ENCODE peak calls at places on chromosomes 2 and 18, in ten cellular contexts. One of them, this sample, is unnamed.
A peak's percentile ranks its signal among the peaks of the same experiment; 100 is the strongest.

GRCh38 chr2:224085246-224085645 is 46.2 kb upstream of the SERPINE2 start:
- DNase-seq in cardiac fibroblast: peak; percentile 52
- DNase-seq in RWPE1: peak; percentile 63
- DNase-seq in left ventricle myocardium inferior: no peak
- DNase-seq in mucosa of descending colon: no peak
- DNase-seq in GM23338: no peak
- DNase-seq in fibroblast of the aortic adventitia: peak; percentile 52
- DNase-seq in coronary artery: no peak
- DNase-seq in lower lobe of right lung: no peak
- DNase-seq in fibroblast of mammary gland: peak; percentile 87
- DNase-seq in this sample: no peak

GRCh38 chr18:39487932-39488331 is 1922.3 kb upstream of the CELF4 start:
- DNase-seq in fibroblast of mammary gland: no peak
- DNase-seq in cardiac fibroblast: no peak
- DNase-seq in RWPE1: no peak
- DNase-seq in coronary artery: no peak
- DNase-seq in GM23338: no peak
- DNase-seq in lower lobe of right lung: no peak
- DNase-seq in fibroblast of the aortic adventitia: no peak
- DNase-seq in mucosa of descending colon: no peak
- DNase-seq in left ventricle myocardium inferior: no peak
- DNase-seq in this sample: no peak

GRCh38 chr18:38751211-38751610 is 1185.6 kb upstream of the CELF4 start:
- DNase-seq in GM23338: no peak
- DNase-seq in lower lobe of right lung: no peak
- DNase-seq in mucosa of descending colon: no peak
- DNase-seq in coronary artery: no peak
- DNase-seq in RWPE1: no peak
- DNase-seq in fibroblast of mammary gland: no peak
- DNase-seq in left ventricle myocardium inferior: no peak
- DNase-seq in fibroblast of the aortic adventitia: no peak
- DNase-seq in cardiac fibroblast: no peak
- DNase-seq in this sample: no peak

GRCh38 chr2:33443272-33443829 is 33.1 kb upstream of the RASGRP3 start:
- DNase-seq in coronary artery: no peak
- DNase-seq in RWPE1: no peak
- DNase-seq in fibroblast of mammary gland: peak; percentile 63
- DNase-seq in cardiac fibroblast: peak; percentile 36
- DNase-seq in fibroblast of the aortic adventitia: peak; percentile 77
- DNase-seq in left ventricle myocardium inferior: no peak
- DNase-seq in GM23338: no peak
- DNase-seq in lower lobe of right lung: no peak
- DNase-seq in mucosa of descending colon: no peak
- DNase-seq in this sample: no peak

GRCh38 chr18:44725300-44726096 is 44.8 kb downstream of the SETBP1 start:
- DNase-seq in left ventricle myocardium inferior: no peak
- DNase-seq in RWPE1: peak; percentile 26
- DNase-seq in fibroblast of mammary gland: peak; percentile 78
- DNase-seq in fibroblast of the aortic adventitia: peak; percentile 61
- DNase-seq in GM23338: no peak
- DNase-seq in coronary artery: no peak
- DNase-seq in lower lobe of right lung: no peak
- DNase-seq in cardiac fibroblast: peak; percentile 65
- DNase-seq in mucosa of descending colon: peak; percentile 47
- DNase-seq in this sample: no peak

GRCh38 chr2:233384811-233385488 is 30.7 kb downstream of the DGKD start:
- DNase-seq in fibroblast of mammary gland: no peak
- DNase-seq in cardiac fibroblast: no peak
- DNase-seq in lower lobe of right lung: no peak
- DNase-seq in RWPE1: peak; percentile 50
- DNase-seq in fibroblast of the aortic adventitia: no peak
- DNase-seq in mucosa of descending colon: no peak
- DNase-seq in GM23338: no peak
- DNase-seq in left ventricle myocardium inferior: no peak
- DNase-seq in coronary artery: no peak
- DNase-seq in this sample: no peak

GRCh38 chr2:151344906-151345305 is 12.5 kb upstream of the TNFAIP6 start:
- DNase-seq in fibroblast of mammary gland: no peak
- DNase-seq in cardiac fibroblast: no peak
- DNase-seq in lower lobe of right lung: no peak
- DNase-seq in mucosa of descending colon: no peak
- DNase-seq in RWPE1: no peak
- DNase-seq in GM23338: no peak
- DNase-seq in fibroblast of the aortic adventitia: no peak
- DNase-seq in left ventricle myocardium inferior: no peak
- DNase-seq in coronary artery: no peak
- DNase-seq in this sample: no peak

GRCh38 chr18:45920367-45920766 is 46.8 kb downstream of the EPG5 start:
- DNase-seq in mucosa of descending colon: peak; percentile 71
- DNase-seq in cardiac fibroblast: peak; percentile 93
- DNase-seq in lower lobe of right lung: peak; percentile 77
- DNase-seq in GM23338: no peak
- DNase-seq in fibroblast of the aortic adventitia: peak; percentile 84
- DNase-seq in left ventricle myocardium inferior: peak; percentile 86
- DNase-seq in RWPE1: peak; percentile 48
- DNase-seq in fibroblast of mammary gland: peak; percentile 85
- DNase-seq in coronary artery: no peak
- DNase-seq in this sample: peak; percentile 90

GRCh38 chr2:24420373-24420772 is 60.0 kb upstream of the ITSN2 start:
- DNase-seq in coronary artery: no peak
- DNase-seq in RWPE1: no peak
- DNase-seq in lower lobe of right lung: no peak
- DNase-seq in cardiac fibroblast: no peak
- DNase-seq in mucosa of descending colon: no peak
- DNase-seq in GM23338: no peak
- DNase-seq in left ventricle myocardium inferior: no peak
- DNase-seq in fibroblast of the aortic adventitia: no peak
- DNase-seq in fibroblast of mammary gland: no peak
- DNase-seq in this sample: no peak

GRCh38 chr2:24421668-24422067 is 61.3 kb upstream of the ITSN2 start:
- DNase-seq in RWPE1: peak; percentile 26
- DNase-seq in left ventricle myocardium inferior: peak; percentile 48
- DNase-seq in fibroblast of mammary gland: peak; percentile 58
- DNase-seq in mucosa of descending colon: peak; percentile 43
- DNase-seq in cardiac fibroblast: peak; percentile 71
- DNase-seq in lower lobe of right lung: peak; percentile 55
- DNase-seq in GM23338: peak; percentile 87
- DNase-seq in fibroblast of the aortic adventitia: peak; percentile 59
- DNase-seq in coronary artery: no peak
- DNase-seq in this sample: no peak

GRCh38 chr2:24429711-24430110 is 61.3 kb upstream of the NCOA1 start:
- DNase-seq in fibroblast of the aortic adventitia: peak; percentile 82
- DNase-seq in cardiac fibroblast: peak; percentile 35
- DNase-seq in GM23338: no peak
- DNase-seq in coronary artery: no peak
- DNase-seq in fibroblast of mammary gland: peak; percentile 83
- DNase-seq in RWPE1: no peak
- DNase-seq in lower lobe of right lung: no peak
- DNase-seq in mucosa of descending colon: no peak
- DNase-seq in left ventricle myocardium inferior: no peak
- DNase-seq in this sample: no peak

GRCh38 chr2:24423095-24423494 is 62.8 kb upstream of the ITSN2 start:
- DNase-seq in lower lobe of right lung: no peak
- DNase-seq in mucosa of descending colon: no peak
- DNase-seq in fibroblast of mammary gland: no peak
- DNase-seq in left ventricle myocardium inferior: no peak
- DNase-seq in RWPE1: no peak
- DNase-seq in fibroblast of the aortic adventitia: no peak
- DNase-seq in coronary artery: no peak
- DNase-seq in GM23338: no peak
- DNase-seq in cardiac fibroblast: no peak
- DNase-seq in this sample: peak; percentile 40

DNA sequence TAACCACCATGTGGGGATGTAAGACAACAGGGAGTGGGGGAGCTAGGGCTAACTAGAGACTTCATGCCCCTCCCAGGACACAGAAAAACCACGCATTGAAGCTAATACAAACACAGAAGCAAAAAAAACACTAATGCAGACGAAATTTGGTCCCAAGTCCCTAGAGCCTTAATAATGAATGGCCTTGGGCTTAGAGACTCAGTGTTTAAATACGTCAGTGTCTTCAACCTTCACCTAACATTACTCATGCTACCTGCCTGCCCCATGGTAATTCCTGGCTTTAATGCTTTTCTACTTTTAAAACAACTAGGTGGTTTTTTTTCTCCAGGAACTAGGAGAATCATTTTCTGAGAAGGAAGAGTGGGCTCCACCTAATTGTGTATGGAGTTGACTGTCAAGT is 64.1 kb upstream of the ITSN2 start:
- DNase-seq in left ventricle myocardium inferior: no peak
- DNase-seq in coronary artery: no peak
- DNase-seq in lower lobe of right lung: no peak
- DNase-seq in GM23338: no peak
- DNase-seq in RWPE1: no peak
- DNase-seq in fibroblast of the aortic adventitia: no peak
- DNase-seq in cardiac fibroblast: no peak
- DNase-seq in mucosa of descending colon: no peak
- DNase-seq in fibroblast of mammary gland: no peak
- DNase-seq in this sample: no peak
- TF ChIP-seq CTCF in left ventricle myocardium inferior: no peak
- TF ChIP-seq CTCF in coronary artery: no peak
- TF ChIP-seq CTCF in lower lobe of right lung: no peak
- TF ChIP-seq CTCF in GM23338: no peak
- TF ChIP-seq CTCF in RWPE1: no peak
- TF ChIP-seq CTCF in fibroblast of the aortic adventitia: no peak
- TF ChIP-seq CTCF in cardiac fibroblast: no peak
- TF ChIP-seq CTCF in mucosa of descending colon: no peak
- TF ChIP-seq CTCF in fibroblast of mammary gland: no peak
- TF ChIP-seq CTCF in this sample: no peak

GRCh38 chr18:24198461-24198860 is 59.6 kb downstream of the CABYR start:
- DNase-seq in fibroblast of the aortic adventitia: no peak
- DNase-seq in left ventricle myocardium inferior: no peak
- DNase-seq in mucosa of descending colon: no peak
- DNase-seq in GM23338: no peak
- DNase-seq in lower lobe of right lung: peak; percentile 76
- DNase-seq in coronary artery: no peak
- DNase-seq in cardiac fibroblast: no peak
- DNase-seq in RWPE1: no peak
- DNase-seq in fibroblast of mammary gland: no peak
- DNase-seq in this sample: no peak

GRCh38 chr18:24197412-24197811 is 58.5 kb downstream of the CABYR start:
- DNase-seq in RWPE1: no peak
- DNase-seq in left ventricle myocardium inferior: no peak
- DNase-seq in fibroblast of the aortic adventitia: no peak
- DNase-seq in coronary artery: no peak
- DNase-seq in mucosa of descending colon: no peak
- DNase-seq in cardiac fibroblast: no peak
- DNase-seq in fibroblast of mammary gland: no peak
- DNase-seq in lower lobe of right lung: no peak
- DNase-seq in GM23338: no peak
- DNase-seq in this sample: no peak

GRCh38 chr18:24199563-24199962 is 60.7 kb downstream of the CABYR start:
- DNase-seq in GM23338: no peak
- DNase-seq in cardiac fibroblast: no peak
- DNase-seq in lower lobe of right lung: no peak
- DNase-seq in left ventricle myocardium inferior: no peak
- DNase-seq in fibroblast of the aortic adventitia: no peak
- DNase-seq in RWPE1: no peak
- DNase-seq in mucosa of descending colon: no peak
- DNase-seq in fibroblast of mammary gland: no peak
- DNase-seq in coronary artery: no peak
- DNase-seq in this sample: no peak

GRCh38 chr18:24196764-24197163 is 57.9 kb downstream of the CABYR start:
- DNase-seq in fibroblast of mammary gland: no peak
- DNase-seq in fibroblast of the aortic adventitia: no peak
- DNase-seq in coronary artery: no peak
- DNase-seq in mucosa of descending colon: no peak
- DNase-seq in RWPE1: no peak
- DNase-seq in left ventricle myocardium inferior: no peak
- DNase-seq in GM23338: no peak
- DNase-seq in cardiac fibroblast: no peak
- DNase-seq in lower lobe of right lung: no peak
- DNase-seq in this sample: no peak

DNA sequence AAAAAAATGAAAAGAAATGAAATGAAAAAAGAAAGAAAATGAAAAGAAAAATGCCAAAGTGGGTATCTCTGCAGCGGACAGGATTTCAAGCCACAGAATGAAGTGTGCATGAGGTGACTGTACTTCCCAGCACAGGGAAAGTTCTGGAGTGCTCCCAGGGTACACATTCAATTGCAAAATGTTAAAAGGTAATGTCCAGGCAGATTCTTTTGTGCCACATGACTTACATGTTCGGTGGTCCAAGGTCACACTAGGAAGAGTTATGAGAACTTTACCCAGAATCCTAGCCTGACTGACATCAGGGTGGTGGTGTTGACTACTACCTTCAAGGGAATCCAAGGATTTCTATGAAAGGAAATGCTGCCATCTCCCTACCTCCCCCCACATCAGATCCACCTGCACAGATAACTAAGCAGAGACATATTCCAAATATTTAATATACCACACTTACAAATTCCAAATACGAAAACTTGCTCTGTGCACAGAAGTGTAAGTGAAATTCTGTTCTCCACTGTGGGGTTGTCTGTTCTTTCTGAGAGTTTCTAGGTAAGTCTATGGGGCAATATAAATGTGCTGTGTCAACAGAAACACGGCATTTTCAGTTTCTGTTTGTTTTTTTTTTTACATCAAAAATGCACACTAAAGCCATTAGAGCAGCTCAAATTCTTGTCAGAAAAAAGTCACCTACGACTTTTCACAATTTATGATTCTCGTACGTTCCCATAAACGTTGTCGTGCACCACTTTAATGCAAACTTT is 56.6 kb downstream of the CABYR start:
- DNase-seq in coronary artery: no peak
- DNase-seq in fibroblast of the aortic adventitia: no peak
- DNase-seq in left ventricle myocardium inferior: no peak
- DNase-seq in cardiac fibroblast: no peak
- DNase-seq in GM23338: no peak
- DNase-seq in lower lobe of right lung: no peak
- DNase-seq in mucosa of descending colon: no peak
- DNase-seq in fibroblast of mammary gland: no peak
- DNase-seq in RWPE1: no peak
- DNase-seq in this sample: no peak
- TF ChIP-seq CTCF in coronary artery: no peak
- TF ChIP-seq CTCF in fibroblast of the aortic adventitia: no peak
- TF ChIP-seq CTCF in left ventricle myocardium inferior: no peak
- TF ChIP-seq CTCF in cardiac fibroblast: no peak
- TF ChIP-seq CTCF in GM23338: no peak
- TF ChIP-seq CTCF in lower lobe of right lung: no peak
- TF ChIP-seq CTCF in mucosa of descending colon: no peak
- TF ChIP-seq CTCF in fibroblast of mammary gland: no peak
- TF ChIP-seq CTCF in RWPE1: no peak
- TF ChIP-seq CTCF in this sample: no peak

GRCh38 chr18:80194874-80195570 is 52.3 kb downstream of the PARD6G start:
- DNase-seq in fibroblast of mammary gland: no peak
- DNase-seq in fibroblast of the aortic adventitia: no peak
- DNase-seq in lower lobe of right lung: no peak
- DNase-seq in mucosa of descending colon: no peak
- DNase-seq in cardiac fibroblast: no peak
- DNase-seq in left ventricle myocardium inferior: no peak
- DNase-seq in RWPE1: no peak
- DNase-seq in coronary artery: no peak
- DNase-seq in GM23338: no peak
- DNase-seq in this sample: peak; percentile 67

GRCh38 chr18:80198994-80199748 is 48.1 kb downstream of the PARD6G start:
- DNase-seq in RWPE1: no peak
- DNase-seq in coronary artery: no peak
- DNase-seq in GM23338: no peak
- DNase-seq in fibroblast of the aortic adventitia: no peak
- DNase-seq in cardiac fibroblast: no peak
- DNase-seq in fibroblast of mammary gland: no peak
- DNase-seq in mucosa of descending colon: no peak
- DNase-seq in left ventricle myocardium inferior: no peak
- DNase-seq in lower lobe of right lung: no peak
- DNase-seq in this sample: no peak

GRCh38 chr18:80196528-80197320 is 50.6 kb downstream of the PARD6G start:
- DNase-seq in left ventricle myocardium inferior: no peak
- DNase-seq in RWPE1: no peak
- DNase-seq in mucosa of descending colon: no peak
- DNase-seq in lower lobe of right lung: no peak
- DNase-seq in cardiac fibroblast: peak; percentile 37
- DNase-seq in coronary artery: no peak
- DNase-seq in GM23338: peak; percentile 59
- DNase-seq in fibroblast of mammary gland: peak; percentile 28
- DNase-seq in fibroblast of the aortic adventitia: peak; percentile 31
- DNase-seq in this sample: no peak

GRCh38 chr18:80198391-80198790 is 48.9 kb downstream of the PARD6G start:
- DNase-seq in mucosa of descending colon: no peak
- DNase-seq in coronary artery: no peak
- DNase-seq in lower lobe of right lung: no peak
- DNase-seq in RWPE1: no peak
- DNase-seq in left ventricle myocardium inferior: no peak
- DNase-seq in cardiac fibroblast: no peak
- DNase-seq in fibroblast of the aortic adventitia: no peak
- DNase-seq in fibroblast of mammary gland: no peak
- DNase-seq in GM23338: no peak
- DNase-seq in this sample: no peak

DNA sequence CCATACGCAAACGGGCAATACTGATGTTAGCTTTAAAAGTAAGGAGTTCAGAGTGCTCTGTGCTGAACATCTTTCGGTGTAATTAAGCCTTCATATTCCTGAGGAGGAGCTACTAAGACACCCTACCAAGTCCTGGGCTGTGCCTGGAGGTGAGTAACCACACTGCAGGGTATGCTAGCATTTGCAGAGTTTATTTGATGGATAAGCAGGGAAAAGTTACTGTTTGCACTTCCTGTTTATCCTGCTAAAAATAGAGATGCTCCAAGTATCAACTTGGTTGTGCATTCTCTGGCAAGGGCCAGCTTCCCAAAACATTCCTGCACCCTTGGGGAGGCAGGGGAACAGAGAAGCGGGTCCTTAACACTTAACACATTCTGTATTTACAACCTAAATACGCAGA is 49.8 kb downstream of the PARD6G start:
- DNase-seq in fibroblast of mammary gland: no peak
- DNase-seq in coronary artery: no peak
- DNase-seq in RWPE1: no peak
- DNase-seq in cardiac fibroblast: no peak
- DNase-seq in fibroblast of the aortic adventitia: no peak
- DNase-seq in mucosa of descending colon: no peak
- DNase-seq in lower lobe of right lung: no peak
- DNase-seq in GM23338: no peak
- DNase-seq in left ventricle myocardium inferior: no peak
- DNase-seq in this sample: no peak
- TF ChIP-seq CTCF in fibroblast of mammary gland: no peak
- TF ChIP-seq CTCF in coronary artery: no peak
- TF ChIP-seq CTCF in RWPE1: no peak
- TF ChIP-seq CTCF in cardiac fibroblast: no peak
- TF ChIP-seq CTCF in fibroblast of the aortic adventitia: no peak
- TF ChIP-seq CTCF in mucosa of descending colon: no peak
- TF ChIP-seq CTCF in lower lobe of right lung: no peak
- TF ChIP-seq CTCF in GM23338: no peak
- TF ChIP-seq CTCF in left ventricle myocardium inferior: no peak
- TF ChIP-seq CTCF in this sample: no peak

GRCh38 chr2:152406836-152407161 is 71.8 kb downstream of the FMNL2 start:
- DNase-seq in cardiac fibroblast: no peak
- DNase-seq in RWPE1: no peak
- DNase-seq in left ventricle myocardium inferior: no peak
- DNase-seq in fibroblast of mammary gland: no peak
- DNase-seq in GM23338: no peak
- DNase-seq in lower lobe of right lung: no peak
- DNase-seq in mucosa of descending colon: no peak
- DNase-seq in fibroblast of the aortic adventitia: no peak
- DNase-seq in coronary artery: no peak
- DNase-seq in this sample: no peak

GRCh38 chr2:152408260-152408659 is 73.3 kb downstream of the FMNL2 start:
- DNase-seq in RWPE1: no peak
- DNase-seq in GM23338: no peak
- DNase-seq in fibroblast of the aortic adventitia: no peak
- DNase-seq in cardiac fibroblast: no peak
- DNase-seq in fibroblast of mammary gland: no peak
- DNase-seq in left ventricle myocardium inferior: no peak
- DNase-seq in coronary artery: no peak
- DNase-seq in mucosa of descending colon: no peak
- DNase-seq in lower lobe of right lung: no peak
- DNase-seq in this sample: no peak

GRCh38 chr2:152407806-152408205 is 72.8 kb downstream of the FMNL2 start:
- DNase-seq in fibroblast of the aortic adventitia: no peak
- DNase-seq in GM23338: no peak
- DNase-seq in left ventricle myocardium inferior: no peak
- DNase-seq in cardiac fibroblast: no peak
- DNase-seq in RWPE1: no peak
- DNase-seq in fibroblast of mammary gland: no peak
- DNase-seq in lower lobe of right lung: no peak
- DNase-seq in coronary artery: no peak
- DNase-seq in mucosa of descending colon: no peak
- DNase-seq in this sample: no peak

GRCh38 chr2:152406119-152406835 is 71.3 kb downstream of the FMNL2 start:
- DNase-seq in lower lobe of right lung: no peak
- DNase-seq in left ventricle myocardium inferior: no peak
- DNase-seq in GM23338: no peak
- DNase-seq in cardiac fibroblast: no peak
- DNase-seq in RWPE1: no peak
- DNase-seq in coronary artery: no peak
- DNase-seq in fibroblast of the aortic adventitia: no peak
- DNase-seq in mucosa of descending colon: no peak
- DNase-seq in fibroblast of mammary gland: no peak
- DNase-seq in this sample: no peak

DNA sequence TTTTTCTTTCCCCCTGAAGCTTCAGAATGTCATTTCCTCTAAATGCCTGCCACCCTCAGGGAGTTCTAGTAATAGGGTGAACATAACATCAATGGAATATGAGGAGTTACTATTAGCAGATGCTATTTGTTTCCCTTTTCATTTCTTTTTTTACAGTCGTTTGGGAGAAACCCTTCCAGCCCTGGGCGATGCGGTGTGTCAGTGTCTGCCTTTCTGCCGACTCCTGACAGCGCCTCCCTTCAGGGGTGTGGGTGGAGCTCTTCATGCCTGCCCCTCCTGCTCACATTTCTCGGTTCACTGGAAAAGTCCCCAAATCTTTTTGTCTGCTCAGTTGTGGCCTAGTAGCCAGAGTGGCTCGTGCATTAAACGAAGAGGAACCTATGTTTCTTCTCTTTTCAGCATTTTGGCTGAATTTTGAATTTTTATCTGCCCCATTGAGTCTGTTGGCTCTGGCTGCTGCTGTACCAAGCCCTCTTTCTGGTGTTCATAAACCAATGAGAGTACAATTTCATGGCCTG is 72.3 kb downstream of the FMNL2 start:
- DNase-seq in mucosa of descending colon: peak; percentile 49
- DNase-seq in cardiac fibroblast: peak; percentile 58
- DNase-seq in GM23338: peak; percentile 77
- DNase-seq in fibroblast of mammary gland: peak; percentile 51
- DNase-seq in lower lobe of right lung: no peak
- DNase-seq in left ventricle myocardium inferior: peak; percentile 33
- DNase-seq in RWPE1: peak; percentile 71
- DNase-seq in coronary artery: no peak
- DNase-seq in fibroblast of the aortic adventitia: peak; percentile 66
- DNase-seq in this sample: no peak
- TF ChIP-seq CTCF in mucosa of descending colon: no peak
- TF ChIP-seq CTCF in cardiac fibroblast: peak; percentile 11
- TF ChIP-seq CTCF in GM23338: peak; percentile 10
- TF ChIP-seq CTCF in fibroblast of mammary gland: no peak
- TF ChIP-seq CTCF in lower lobe of right lung: no peak
- TF ChIP-seq CTCF in left ventricle myocardium inferior: no peak
- TF ChIP-seq CTCF in RWPE1: no peak
- TF ChIP-seq CTCF in coronary artery: no peak
- TF ChIP-seq CTCF in fibroblast of the aortic adventitia: no peak
- TF ChIP-seq CTCF in this sample: peak; percentile 13

This sample was measured in osteocyte.